ENCODE peak calls at places on chromosomes 16 and 17, in eight cellular contexts. F, X, N, E, B, Q, J and Y are unnamed samples.

GRCh38 chr17:58289869-58290268 is 9.1 kb upstream of the MPO start:
- DNase-seq in F (no peak), X (no peak), N (no peak), E (no peak), B (no peak), Q (peak), J (no peak), Y (no peak)

GRCh38 chr16:70789231-70789926 is 11.6 kb downstream of the VAC14 start:
- DNase-seq in F (peak), X (no peak), N (peak), E (no peak), B (peak), Q (peak), J (peak), Y (no peak)

GRCh38 chr16:53892155-53892554 is 188.2 kb downstream of the FTO start:
- DNase-seq in F (peak), X (peak), N (peak), E (no peak), B (peak), Q (peak), J (peak), Y (peak)

GRCh38 chr16:88900653-88901052 is 34.2 kb upstream of the PABPN1L start:
- DNase-seq in F (no peak), X (no peak), N (no peak), E (no peak), B (no peak), Q (no peak), J (no peak), Y (no peak)

GRCh38 chr16:69325784-69326171 is 4.6 kb downstream of the PDF start:
- DNase-seq in F (no peak), X (no peak), N (peak), E (no peak), B (no peak), Q (no peak), J (no peak), Y (no peak)

GRCh38 chr17:57085448-57086068 is 512 bp downstream of the AKAP1 start:
- DNase-seq in F (peak), X (peak), N (peak), E (peak), B (peak), Q (peak), J (peak), Y (peak)

GRCh38 chr17:73371846-73372245 is 60.0 kb upstream of the CDC42EP4 start:
- DNase-seq in F (no peak), X (no peak), N (no peak), E (no peak), B (no peak), Q (no peak), J (no peak), Y (no peak)

GRCh38 chr17:72572604-72573491 is 452.0 kb downstream of the SOX9 start:
- DNase-seq in F (no peak), X (no peak), N (no peak), E (no peak), B (peak), Q (no peak), J (no peak), Y (no peak)

GRCh38 chr16:29667755-29668154 is 4.7 kb downstream of the SPN start:
- DNase-seq in F (no peak), X (no peak), N (no peak), E (no peak), B (no peak), Q (no peak), J (no peak), Y (no peak)

GRCh38 chr17:61018938-61019337 is 341.3 kb downstream of the BCAS3 start:
- DNase-seq in F (no peak), X (no peak), N (no peak), E (peak), B (no peak), Q (no peak), J (peak), Y (no peak)

GRCh38 chr16:55552621-55553020 is 13.9 kb upstream of the CAPNS2 start:
- DNase-seq in F (peak), X (no peak), N (no peak), E (no peak), B (peak), Q (no peak), J (no peak), Y (no peak)

GRCh38 chr16:2838928-2839327 is 8.8 kb downstream of the ZG16B start:
- DNase-seq in F (peak), X (peak), N (peak), E (peak), B (peak), Q (peak), J (peak), Y (peak)

GRCh38 chr16:10098991-10099390 is 83.2 kb downstream of the GRIN2A start:
- DNase-seq in F (peak), X (no peak), N (no peak), E (no peak), B (peak), Q (no peak), J (no peak), Y (no peak)

GRCh38 chr17:29581583-29582253 is 7.7 kb downstream of the GIT1 start:
- DNase-seq in F (no peak), X (no peak), N (no peak), E (peak), B (no peak), Q (no peak), J (no peak), Y (no peak)

GRCh38 chr16:88589441-88589840 is 19.2 kb downstream of the ZC3H18 start:
- DNase-seq in F (no peak), X (no peak), N (no peak), E (peak), B (no peak), Q (no peak), J (no peak), Y (no peak)

GRCh38 chr16:9279661-9280060 is 188.2 kb downstream of the HAPSTR1 start:
- DNase-seq in F (no peak), X (no peak), N (no peak), E (no peak), B (no peak), Q (no peak), J (no peak), Y (no peak)

GRCh38 chr16:53945996-53946395 is 242.0 kb downstream of the FTO start:
- DNase-seq in F (peak), X (no peak), N (no peak), E (no peak), B (peak), Q (no peak), J (no peak), Y (no peak)

GRCh38 chr17:42967925-42968324 is 3.7 kb upstream of the AARSD1 start:
- DNase-seq in F (no peak), X (no peak), N (no peak), E (no peak), B (no peak), Q (no peak), J (no peak), Y (no peak)

GRCh38 chr17:68210570-68210969 is 37.3 kb upstream of the AMZ2 start:
- DNase-seq in F (no peak), X (no peak), N (no peak), E (no peak), B (no peak), Q (no peak), J (no peak), Y (no peak)

GRCh38 chr17:7440113-7440822 is 956 bp downstream of the FGF11 start:
- DNase-seq in F (peak), X (peak), N (peak), E (peak), B (no peak), Q (peak), J (peak), Y (no peak)

GRCh38 chr17:15782809-15783208 is 50.7 kb downstream of the TBC1D26 start:
- DNase-seq in F (peak), X (no peak), N (peak), E (peak), B (peak), Q (peak), J (peak), Y (no peak)

GRCh38 chr17:19728114-19728495 is 11.7 kb upstream of the SLC47A2 start:
- DNase-seq in F (peak), X (no peak), N (peak), E (peak), B (peak), Q (peak), J (no peak), Y (no peak)

GRCh38 chr16:27169511-27170071 is 33.7 kb upstream of the KDM8 start:
- DNase-seq in F (peak), X (no peak), N (no peak), E (no peak), B (peak), Q (peak), J (no peak), Y (no peak)
- TF ChIP-seq CTCF in F (peak), X (no peak), N (no peak), E (no peak), B (peak), Q (no peak), J (no peak), Y (peak)

DNA sequence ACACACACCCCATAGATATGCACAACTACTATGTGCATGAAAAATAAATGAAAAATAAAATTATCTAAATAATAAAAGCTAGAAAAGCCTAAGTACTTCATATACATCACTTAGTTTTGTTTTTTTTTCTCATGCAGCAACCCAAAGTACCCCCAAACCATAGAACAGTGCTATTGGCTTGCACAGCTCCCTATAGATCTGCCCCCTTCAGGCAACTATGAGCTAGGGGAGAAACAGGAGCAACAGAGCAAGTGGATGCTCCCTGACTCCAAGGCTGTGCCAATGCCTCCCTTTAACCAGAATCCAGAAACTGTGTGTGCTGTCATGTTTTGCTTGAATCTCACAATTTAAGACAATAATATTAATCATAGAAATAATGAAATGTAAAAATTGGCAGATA is 605.5 kb downstream of the TOX3 start:
- DNase-seq in F (no peak), X (no peak), N (no peak), E (no peak), B (no peak), Q (no peak), J (no peak), Y (no peak)
- TF ChIP-seq CTCF in F (no peak), X (no peak), N (no peak), E (no peak), B (no peak), Q (no peak), J (no peak), Y (no peak)

GRCh38 chr17:39965017-39965699 is 2.4 kb downstream of the GSDMA start:
- DNase-seq in F (peak), X (no peak), N (no peak), E (no peak), B (no peak), Q (no peak), J (no peak), Y (no peak)
- TF ChIP-seq CTCF in F (no peak), X (no peak), N (no peak), E (no peak), B (no peak), Q (no peak), J (no peak), Y (no peak)

DNA sequence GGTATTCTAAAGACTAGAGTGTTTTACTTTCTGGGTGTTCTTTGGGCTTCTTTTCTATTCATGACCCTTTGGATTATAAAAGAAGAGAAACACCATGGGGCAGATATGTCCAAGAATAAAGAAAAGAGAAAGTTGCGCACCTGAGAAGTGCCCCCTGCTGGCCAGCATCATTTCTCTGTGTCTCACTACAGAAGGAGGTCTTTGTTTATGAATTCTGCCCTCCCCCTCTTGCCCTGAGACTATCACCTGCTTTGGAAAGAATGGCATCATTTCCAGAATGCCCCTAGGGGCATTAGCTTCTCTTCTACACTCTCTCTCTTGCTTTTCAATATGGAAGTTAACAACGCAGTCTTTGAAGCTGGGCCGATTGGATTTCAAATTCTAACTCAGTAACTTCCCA is 45.0 kb downstream of the CDH13 start:
- DNase-seq in F (no peak), X (no peak), N (no peak), E (no peak), B (no peak), Q (no peak), J (peak), Y (no peak)
- TF ChIP-seq CTCF in F (peak), X (peak), N (no peak), E (no peak), B (peak), Q (no peak), J (peak), Y (peak)

GRCh38 chr16:87507351-87508069 is 14.7 kb upstream of the ZCCHC14 start:
- DNase-seq in F (no peak), X (no peak), N (peak), E (peak), B (no peak), Q (no peak), J (no peak), Y (no peak)
- TF ChIP-seq CTCF in F (no peak), X (no peak), N (no peak), E (no peak), B (no peak), Q (no peak), J (no peak), Y (no peak)

DNA sequence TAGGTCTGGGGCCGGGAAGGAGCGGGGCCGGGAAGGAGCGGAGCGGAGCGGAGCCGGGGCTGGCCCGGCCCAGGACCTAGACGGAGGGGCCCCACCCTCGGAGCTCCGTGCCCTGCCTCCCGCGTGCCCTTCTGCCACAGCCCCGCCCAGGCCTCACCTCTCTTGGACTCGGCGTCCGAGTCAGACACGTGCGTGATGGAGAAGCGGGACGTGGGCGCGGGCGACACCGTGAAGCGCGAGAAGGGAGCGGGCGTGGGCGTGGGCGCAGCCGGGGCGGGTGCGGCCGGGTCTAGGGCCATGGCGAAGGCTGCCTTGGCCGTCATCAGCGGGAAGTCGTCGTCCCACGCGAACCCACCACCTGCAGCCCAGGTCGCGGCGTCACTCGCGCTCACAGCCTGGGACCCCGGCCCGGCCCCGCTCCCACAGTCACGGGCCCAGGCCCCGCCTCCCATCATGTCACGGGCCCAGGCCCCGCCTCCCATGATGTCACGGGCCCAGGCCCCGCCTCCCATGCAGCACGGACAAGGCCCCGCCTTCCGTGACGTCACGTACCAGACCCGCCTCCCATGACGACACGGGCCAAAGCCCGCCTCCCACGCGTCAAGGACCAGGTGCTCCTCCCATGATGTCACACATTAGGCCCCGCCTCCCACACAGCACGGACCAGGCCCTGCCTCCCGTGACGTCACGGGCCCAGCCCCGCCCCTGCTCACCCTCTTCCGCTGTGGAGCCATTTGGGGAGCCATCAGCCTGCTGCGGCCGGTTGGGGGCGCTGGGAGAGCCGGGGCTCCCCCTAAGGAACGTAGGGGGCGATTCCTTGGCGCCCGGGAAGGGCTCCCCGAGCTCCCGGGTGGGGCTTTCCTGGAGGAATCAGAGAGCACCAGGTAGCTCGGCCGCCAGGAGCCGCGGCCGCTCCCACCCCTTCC is 45.8 kb upstream of the PVALEF start:
- DNase-seq in F (peak), X (peak), N (peak), E (peak), B (peak), Q (peak), J (peak), Y (peak)
- TF ChIP-seq CTCF in F (peak), X (peak), N (no peak), E (no peak), B (no peak), Q (no peak), J (no peak), Y (no peak)

GRCh38 chr16:67155305-67156145 is 4.2 kb downstream of the TRADD start:
- DNase-seq in F (peak), X (peak), N (peak), E (peak), B (peak), Q (peak), J (peak), Y (peak)
- TF ChIP-seq CTCF in F (peak), X (peak), N (peak), E (peak), B (peak), Q (peak), J (peak), Y (peak)